ENCODE peak calls at places on chromosomes 2 and 18, in seven cellular contexts. J is esophagus squamous epithelium, E is sigmoid colon, C is lower leg skin, Z is transverse colon, P is A549, X is NB4. R is an unnamed sample.

GRCh38 chr2:144553379-144553778 is 33.5 kb upstream of the ZEB2 start:
- DNase-seq in J (no peak), E (no peak), C (no peak), Z (no peak), P (peak), X (no peak), R (no peak)

GRCh38 chr2:20563833-20564232 is 87.1 kb downstream of the HS1BP3 start:
- DNase-seq in J (no peak), E (no peak), C (no peak), Z (no peak), P (no peak), X (no peak), R (no peak)

GRCh38 chr2:121046335-121046734 is 238.7 kb downstream of the TFCP2L1 start:
- DNase-seq in J (no peak), E (no peak), C (no peak), Z (no peak), P (no peak), X (no peak), R (no peak)

GRCh38 chr2:19187323-19188020 is 171.0 kb downstream of the OSR1 start:
- DNase-seq in J (no peak), E (no peak), C (no peak), Z (no peak), P (no peak), X (no peak), R (no peak)

GRCh38 chr2:215664847-215665525 is 229.1 kb upstream of the FN1 start:
- DNase-seq in J (no peak), E (no peak), C (peak), Z (no peak), P (peak), X (peak), R (no peak)

GRCh38 chr2:132521321-132521720 is 104.7 kb downstream of the GPR39 start:
- DNase-seq in J (no peak), E (no peak), C (no peak), Z (no peak), P (no peak), X (no peak), R (no peak)

GRCh38 chr2:127094509-127095366 is 12.2 kb downstream of the BIN1 start:
- DNase-seq in J (no peak), E (peak), C (peak), Z (peak), P (no peak), X (no peak), R (no peak)

GRCh38 chr2:135245055-135245454 is 193.0 kb downstream of the RAB3GAP1 start:
- DNase-seq in J (no peak), E (no peak), C (no peak), Z (no peak), P (peak), X (peak), R (no peak)

GRCh38 chr2:156182132-156182531 is 150.4 kb downstream of the NR4A2 start:
- DNase-seq in J (no peak), E (no peak), C (peak), Z (peak), P (peak), X (peak), R (no peak)

GRCh38 chr2:6443424-6443823 is 422.3 kb downstream of the CMPK2 start:
- DNase-seq in J (no peak), E (no peak), C (no peak), Z (no peak), P (no peak), X (no peak), R (no peak)

GRCh38 chr2:241733391-241734207 is 831 bp upstream of the D2HGDH start:
- DNase-seq in J (no peak), E (no peak), C (no peak), Z (no peak), P (no peak), X (peak), R (no peak)

GRCh38 chr2:184875212-184875611 is 276.9 kb downstream of the ZNF804A start:
- DNase-seq in J (no peak), E (no peak), C (no peak), Z (no peak), P (no peak), X (no peak), R (no peak)

GRCh38 chr2:203782262-203782976 is 76.0 kb downstream of the CD28 start:
- DNase-seq in J (no peak), E (no peak), C (peak), Z (peak), P (peak), X (peak), R (no peak)

GRCh38 chr2:149994057-149994728 is 406.6 kb upstream of the MMADHC start:
- DNase-seq in J (peak), E (no peak), C (peak), Z (peak), P (peak), X (no peak), R (no peak)

GRCh38 chr2:46873632-46874068 is 42.0 kb downstream of the MCFD2 start:
- DNase-seq in J (peak), E (peak), C (peak), Z (peak), P (peak), X (peak), R (peak)

GRCh38 chr18:42707080-42707479 is 408.4 kb downstream of the RIT2 start:
- DNase-seq in J (no peak), E (no peak), C (no peak), Z (no peak), P (no peak), X (no peak), R (no peak)

GRCh38 chr2:72940786-72941185 is 23.5 kb downstream of the EMX1 start:
- DNase-seq in J (no peak), E (no peak), C (no peak), Z (no peak), P (no peak), X (peak), R (no peak)

DNA sequence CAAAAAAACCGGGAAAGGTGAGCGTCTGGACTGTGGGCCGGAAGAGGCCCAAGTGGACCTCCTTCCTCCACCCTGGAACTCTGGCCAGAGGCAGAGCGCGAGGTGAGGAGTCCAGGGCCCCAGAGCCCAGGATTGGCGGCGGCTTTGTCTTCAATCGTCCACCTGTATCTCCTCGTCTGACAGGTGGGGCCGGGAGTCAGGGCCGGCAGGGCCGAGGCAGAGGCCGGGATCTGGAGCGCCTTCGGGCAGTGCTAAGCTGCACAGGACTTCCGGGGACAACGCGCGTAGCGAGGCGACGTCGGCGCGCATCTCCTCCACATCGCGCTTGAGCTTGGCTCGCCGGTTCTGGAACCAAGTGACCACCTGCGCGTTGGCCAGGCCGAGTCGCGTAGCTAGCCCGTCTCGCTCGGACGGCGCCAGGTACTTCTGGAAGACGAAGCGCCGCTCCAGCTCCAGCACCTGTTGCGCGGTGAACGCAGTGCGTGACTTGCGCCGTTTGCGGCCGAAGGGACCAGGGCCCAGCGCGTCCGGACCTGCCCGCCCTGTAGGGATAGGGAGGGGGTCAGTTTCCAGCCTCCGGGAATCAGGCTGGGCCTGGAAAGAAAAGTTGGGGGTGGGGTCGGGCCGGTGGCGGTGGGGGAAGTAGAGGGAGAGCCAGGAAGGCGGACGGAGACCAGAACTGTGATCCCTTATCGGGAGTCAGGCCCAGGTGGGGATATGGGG is 1.5 kb downstream of the LBX2 start:
- DNase-seq in J (no peak), E (no peak), C (no peak), Z (peak), P (no peak), X (no peak), R (no peak)
- TF ChIP-seq POLR2A in J (no peak), E (no peak), C (no peak), Z (peak), P (no peak), X (no peak), R (no peak)

GRCh38 chr18:36889316-36889715 is 60.4 kb downstream of the KIAA1328 start:
- DNase-seq in J (no peak), E (no peak), C (no peak), Z (no peak), P (no peak), X (no peak), R (no peak)

GRCh38 chr18:36889742-36890141 is 60.8 kb downstream of the KIAA1328 start:
- DNase-seq in J (no peak), E (no peak), C (no peak), Z (no peak), P (no peak), X (no peak), R (no peak)

GRCh38 chr18:36888778-36889177 is 59.9 kb downstream of the KIAA1328 start:
- DNase-seq in J (no peak), E (no peak), C (no peak), Z (no peak), P (no peak), X (no peak), R (no peak)

GRCh38 chr18:36887864-36888263 is 58.9 kb downstream of the KIAA1328 start:
- DNase-seq in J (no peak), E (no peak), C (no peak), Z (no peak), P (no peak), X (no peak), R (no peak)

DNA sequence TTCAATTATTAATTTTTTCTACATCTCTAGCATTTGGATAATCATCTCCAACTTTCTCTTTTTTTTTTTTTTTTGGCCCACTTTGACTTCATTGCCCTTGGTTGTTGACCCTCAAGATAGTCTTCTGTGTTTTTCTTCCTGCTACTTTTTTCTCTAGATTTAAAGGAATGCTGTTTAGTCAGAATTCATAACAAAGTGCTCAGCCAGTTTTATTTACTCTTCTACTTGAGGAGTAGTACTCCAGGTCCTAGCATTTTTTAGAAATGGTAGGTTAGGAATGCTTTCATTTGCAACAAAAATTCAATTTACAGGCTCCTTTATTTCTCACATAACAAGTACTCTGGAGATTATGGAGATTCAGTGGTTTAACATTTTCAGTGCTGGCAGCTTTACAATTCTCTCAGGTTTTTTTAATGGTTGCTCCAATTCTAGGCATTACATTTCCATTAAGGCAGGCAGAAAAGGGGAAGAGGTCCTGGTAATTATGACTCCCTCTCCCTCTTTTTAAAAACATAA is 58.2 kb downstream of the KIAA1328 start:
- DNase-seq in J (no peak), E (no peak), C (no peak), Z (no peak), P (no peak), X (no peak), R (no peak)
- H3K4me3 ChIP-seq in J (no peak), E (no peak), C (no peak), Z (no peak), P (no peak), X (no peak), R (no peak)

GRCh38 chr18:51196811-51197660 is 445 bp downstream of the MEX3C start:
- DNase-seq in J (no peak), E (peak), C (peak), Z (peak), P (peak), X (peak), R (no peak)
- TF ChIP-seq POLR2A in J (no peak), E (peak), C (no peak), Z (peak), P (no peak), X (peak), R (peak)

GRCh38 chr18:31489311-31489710 is 8.7 kb upstream of the DSG2 start:
- DNase-seq in J (no peak), E (no peak), C (no peak), Z (no peak), P (no peak), X (no peak), R (no peak)

GRCh38 chr18:31492671-31493070 is 5.3 kb upstream of the DSG2 start:
- DNase-seq in J (no peak), E (no peak), C (no peak), Z (no peak), P (no peak), X (no peak), R (no peak)

GRCh38 chr18:31491586-31491985 is 6.4 kb upstream of the DSG2 start:
- DNase-seq in J (no peak), E (no peak), C (no peak), Z (no peak), P (no peak), X (no peak), R (no peak)

GRCh38 chr18:31490838-31491237 is 7.1 kb upstream of the DSG2 start:
- DNase-seq in J (no peak), E (no peak), C (no peak), Z (no peak), P (no peak), X (no peak), R (no peak)

GRCh38 chr18:31490387-31490786 is 7.6 kb upstream of the DSG2 start:
- DNase-seq in J (no peak), E (no peak), C (no peak), Z (no peak), P (peak), X (no peak), R (no peak)
- H3K4me3 ChIP-seq in J (no peak), E (no peak), C (no peak), Z (no peak), P (no peak), X (no peak), R (no peak)

GRCh38 chr2:38748857-38749804 is 2.0 kb downstream of the SRSF7 start:
- DNase-seq in J (no peak), E (no peak), C (no peak), Z (no peak), P (no peak), X (peak), R (no peak)

GRCh38 chr2:38751043-38751846 is at the start of gene SRSF7:
- DNase-seq in J (peak), E (peak), C (peak), Z (peak), P (peak), X (peak), R (no peak)

GRCh38 chr2:38751847-38752410 is 768 bp upstream of the SRSF7 start:
- DNase-seq in J (no peak), E (no peak), C (no peak), Z (no peak), P (peak), X (no peak), R (no peak)

GRCh38 chr2:38750793-38751042 is 443 bp downstream of the SRSF7 start:
- DNase-seq in J (no peak), E (peak), C (peak), Z (peak), P (no peak), X (peak), R (no peak)

GRCh38 chr2:38750011-38750792 is 959 bp downstream of the SRSF7 start:
- DNase-seq in J (no peak), E (peak), C (peak), Z (peak), P (peak), X (peak), R (no peak)
- TF ChIP-seq POLR2A in J (no peak), E (peak), C (peak), Z (no peak), P (peak), X (peak), R (peak)

DNA sequence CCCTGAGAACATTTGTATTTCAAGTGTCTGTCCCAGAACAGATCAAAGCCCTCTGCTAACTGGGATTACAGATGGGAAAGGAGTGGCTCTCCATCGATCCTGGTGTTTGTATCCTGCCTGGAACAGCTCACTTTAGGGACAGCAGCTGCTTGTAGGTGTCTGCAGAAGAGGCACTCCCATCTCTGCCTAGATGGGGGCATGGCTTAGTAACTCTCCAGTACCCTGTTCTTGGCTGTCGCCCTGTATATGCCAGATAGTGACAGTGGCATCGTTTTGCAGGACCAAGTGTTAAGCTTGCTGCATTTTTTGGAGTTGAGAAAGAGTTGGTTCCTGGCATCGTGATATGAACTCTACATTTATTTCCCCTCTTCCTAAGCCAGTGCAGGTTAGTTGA is 189.9 kb downstream of the SH3RF3 start:
- DNase-seq in J (no peak), E (no peak), C (no peak), Z (no peak), P (no peak), X (no peak), R (no peak)
- H3K4me3 ChIP-seq in J (peak), E (peak), C (no peak), Z (no peak), P (no peak), X (no peak), R (no peak)

GRCh38 chr18:79679552-79680099 is at the start of gene CTDP1:
- DNase-seq in J (peak), E (peak), C (peak), Z (peak), P (peak), X (peak), R (no peak)
- TF ChIP-seq POLR2A in J (no peak), E (peak), C (no peak), Z (peak), P (peak), X (peak), R (peak)

R was measured in vagina.